ENCODE peak calls at places on chromosomes 16 and 17, in eight cellular contexts. A is K562, F is HFFc6, R is cardiac muscle cell, X is astrocyte of the spinal cord, Y is psoas muscle, T is A549, S is mesothelial cell of epicardium. M is an unnamed sample.

GRCh38 chr17:80287806-80288579 is 27.3 kb downstream of the RNF213 start:
- DNase-seq in A (no peak), F (no peak), R (no peak), X (no peak), Y (no peak), T (no peak), S (no peak), M (no peak)

GRCh38 chr16:87391324-87391949 is 699 bp upstream of the MAP1LC3B start:
- DNase-seq in A (peak), F (no peak), R (peak), X (no peak), Y (peak), T (peak), S (peak), M (peak)

GRCh38 chr17:81537343-81537855 is 9.2 kb downstream of the FSCN2 start:
- DNase-seq in A (no peak), F (no peak), R (peak), X (no peak), Y (peak), T (peak), S (no peak), M (no peak)

GRCh38 chr17:2635241-2635640 is 41.8 kb downstream of the PAFAH1B1 start:
- DNase-seq in A (no peak), F (no peak), R (no peak), X (no peak), Y (no peak), T (no peak), S (no peak), M (no peak)

GRCh38 chr17:67194134-67194533 is 50.9 kb downstream of the HELZ start:
- DNase-seq in A (no peak), F (peak), R (peak), X (peak), Y (no peak), T (peak), S (no peak), M (peak)

GRCh38 chr17:72955391-72956140 is 136.9 kb downstream of the SLC39A11 start:
- DNase-seq in A (no peak), F (no peak), R (no peak), X (no peak), Y (no peak), T (no peak), S (no peak), M (no peak)

GRCh38 chr17:67392111-67392510 is 15.0 kb downstream of the PITPNC1 start:
- DNase-seq in A (no peak), F (no peak), R (no peak), X (no peak), Y (no peak), T (no peak), S (no peak), M (no peak)

GRCh38 chr16:880471-881171 is 80.1 kb upstream of the GNG13 start:
- DNase-seq in A (no peak), F (no peak), R (no peak), X (no peak), Y (no peak), T (no peak), S (no peak), M (peak)

GRCh38 chr17:42522263-42522790 is 13.7 kb upstream of the NAGLU start:
- DNase-seq in A (no peak), F (no peak), R (no peak), X (no peak), Y (no peak), T (no peak), S (no peak), M (no peak)

GRCh38 chr17:62690168-62690897 is 62.9 kb downstream of the MRC2 start:
- DNase-seq in A (no peak), F (no peak), R (no peak), X (no peak), Y (no peak), T (no peak), S (no peak), M (no peak)
- TF ChIP-seq CTCF in A (no peak), F (peak), R (no peak), X (no peak), Y (no peak), T (peak), S (no peak), M (no peak)

DNA sequence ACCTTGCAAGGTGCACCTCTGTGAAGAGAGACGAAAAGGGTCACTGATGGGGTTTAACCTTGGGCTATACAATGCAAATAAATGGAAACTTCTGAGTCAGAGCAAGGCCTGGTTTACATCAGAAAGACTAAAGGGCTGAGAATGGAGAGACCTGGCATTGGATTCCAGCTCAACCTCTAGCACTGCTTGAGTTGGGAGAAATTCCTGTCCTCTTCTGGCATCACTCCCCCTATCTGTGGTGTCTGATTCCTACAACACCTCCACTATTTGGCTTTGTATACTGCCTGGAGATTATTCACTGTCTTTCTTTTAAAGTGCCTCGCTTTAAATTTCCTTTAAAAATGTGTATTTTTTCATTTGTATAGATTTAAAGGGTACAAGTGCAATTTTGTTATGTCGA is 68.8 kb downstream of the GPR139 start:
- DNase-seq in A (no peak), F (no peak), R (no peak), X (no peak), Y (no peak), T (no peak), S (no peak), M (no peak)
- TF ChIP-seq CTCF in A (peak), F (peak), R (no peak), X (no peak), Y (no peak), T (no peak), S (peak), M (no peak)

GRCh38 chr16:72818286-72818845 is 229.6 kb downstream of the ZFHX3 start:
- DNase-seq in A (peak), F (no peak), R (no peak), X (peak), Y (no peak), T (no peak), S (no peak), M (no peak)
- TF ChIP-seq CTCF in A (peak), F (peak), R (peak), X (peak), Y (no peak), T (no peak), S (no peak), M (peak)

GRCh38 chr17:17401271-17401781 is 75.5 kb upstream of the MED9 start:
- DNase-seq in A (peak), F (no peak), R (no peak), X (no peak), Y (no peak), T (peak), S (no peak), M (no peak)
- TF ChIP-seq CTCF in A (peak), F (peak), R (peak), X (no peak), Y (no peak), T (no peak), S (no peak), M (no peak)

GRCh38 chr17:69336996-69337395 is 10.1 kb upstream of the ABCA5 start:
- DNase-seq in A (no peak), F (no peak), R (no peak), X (no peak), Y (no peak), T (no peak), S (no peak), M (no peak)

GRCh38 chr17:69331746-69332145 is 4.8 kb upstream of the ABCA5 start:
- DNase-seq in A (no peak), F (no peak), R (no peak), X (no peak), Y (no peak), T (no peak), S (no peak), M (no peak)

GRCh38 chr17:69339937-69340336 is 13.0 kb upstream of the ABCA5 start:
- DNase-seq in A (no peak), F (no peak), R (no peak), X (no peak), Y (no peak), T (no peak), S (no peak), M (no peak)

GRCh38 chr17:69336580-69336979 is 9.6 kb upstream of the ABCA5 start:
- DNase-seq in A (no peak), F (no peak), R (no peak), X (no peak), Y (no peak), T (no peak), S (no peak), M (no peak)

DNA sequence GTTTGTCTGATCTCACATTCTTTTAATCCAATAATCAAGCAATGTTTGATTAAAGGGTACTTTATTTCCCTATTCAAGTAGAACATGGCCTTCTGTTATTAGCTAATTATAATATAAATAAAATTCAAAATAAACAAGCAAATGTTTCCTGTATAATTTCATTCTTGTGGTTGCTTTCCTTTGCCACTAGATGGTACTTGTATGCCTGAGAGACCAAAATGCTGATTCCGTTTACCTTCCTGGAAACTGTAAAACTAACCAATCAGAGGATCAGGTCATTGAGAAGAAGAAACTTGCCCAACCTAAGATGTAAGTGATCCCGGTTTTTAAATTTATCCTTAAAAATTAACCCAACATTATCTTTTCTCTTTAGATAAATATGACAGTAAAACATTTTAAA is 8.1 kb upstream of the ABCA5 start:
- DNase-seq in A (peak), F (peak), R (peak), X (peak), Y (no peak), T (peak), S (no peak), M (no peak)
- TF ChIP-seq CTCF in A (peak), F (peak), R (peak), X (peak), Y (peak), T (peak), S (no peak), M (peak)

GRCh38 chr17:17859909-17860760 is 23.3 kb upstream of the SREBF1 start:
- DNase-seq in A (peak), F (peak), R (peak), X (peak), Y (peak), T (peak), S (peak), M (peak)
- TF ChIP-seq CTCF in A (peak), F (peak), R (peak), X (peak), Y (peak), T (peak), S (peak), M (peak)

GRCh38 chr17:35555695-35556094 is 4.9 kb downstream of the SLFN14 start:
- DNase-seq in A (peak), F (no peak), R (no peak), X (no peak), Y (no peak), T (no peak), S (no peak), M (no peak)
- TF ChIP-seq CTCF in A (peak), F (peak), R (peak), X (peak), Y (peak), T (peak), S (no peak), M (peak)

M was measured in Caco-2.